ENCODE peak calls at places on chromosomes 7 and 10, in four cellular contexts. One of them, this sample, is unnamed. For H3K4me1, the result is how much of the 10 kb centered on the place peaks cover.

GRCh38 chr7:70446448-70447143 is 685.3 kb upstream of the GALNT17 start:
- DNase-seq in neural progenitor cell: peak
- DNase-seq in HCT116: no peak
- DNase-seq in OCI-LY7: no peak
- DNase-seq in this sample: no peak

GRCh38 chr10:43727935-43728334 is 79.3 kb upstream of the ZNF32 start:
- DNase-seq in neural progenitor cell: no peak
- DNase-seq in HCT116: no peak
- DNase-seq in OCI-LY7: no peak
- DNase-seq in this sample: no peak

GRCh38 chr10:91709394-91709798 is 76.5 kb upstream of the PPP1R3C start:
- DNase-seq in neural progenitor cell: no peak
- DNase-seq in HCT116: no peak
- DNase-seq in OCI-LY7: no peak
- DNase-seq in this sample: no peak

GRCh38 chr10:103763374-103764202 is 91.8 kb downstream of the SH3PXD2A start:
- DNase-seq in neural progenitor cell: no peak
- DNase-seq in HCT116: no peak
- DNase-seq in OCI-LY7: peak
- DNase-seq in this sample: no peak

GRCh38 chr7:39633563-39634550 is 10.5 kb downstream of the RALA start:
- DNase-seq in neural progenitor cell: no peak
- DNase-seq in HCT116: no peak
- DNase-seq in OCI-LY7: no peak
- DNase-seq in this sample: no peak

GRCh38 chr7:27965650-27966049 is 214.9 kb downstream of the JAZF1 start:
- DNase-seq in neural progenitor cell: no peak
- DNase-seq in HCT116: no peak
- DNase-seq in OCI-LY7: no peak
- DNase-seq in this sample: no peak

GRCh38 chr7:50342616-50343114 is 38.1 kb downstream of the IKZF1 start:
- DNase-seq in neural progenitor cell: peak
- DNase-seq in HCT116: no peak
- DNase-seq in OCI-LY7: no peak
- DNase-seq in this sample: no peak

GRCh38 chr7:2757904-2758672 is 70.1 kb downstream of the AMZ1 start:
- DNase-seq in neural progenitor cell: no peak
- DNase-seq in HCT116: peak
- DNase-seq in OCI-LY7: no peak
- DNase-seq in this sample: peak

GRCh38 chr7:140342732-140343514 is 55.4 kb downstream of the SLC37A3 start:
- DNase-seq in neural progenitor cell: peak
- DNase-seq in HCT116: peak
- DNase-seq in OCI-LY7: peak
- DNase-seq in this sample: peak

GRCh38 chr7:93890464-93891068 is at the start of gene TFPI2:
- DNase-seq in neural progenitor cell: peak
- DNase-seq in HCT116: no peak
- DNase-seq in OCI-LY7: no peak
- DNase-seq in this sample: peak

GRCh38 chr7:17371656-17372524 is 73.4 kb downstream of the AHR start:
- DNase-seq in neural progenitor cell: no peak
- DNase-seq in HCT116: peak
- DNase-seq in OCI-LY7: no peak
- DNase-seq in this sample: peak

GRCh38 chr7:130959743-130960207 is 225.8 kb upstream of the KLF14 start:
- DNase-seq in neural progenitor cell: no peak
- DNase-seq in HCT116: peak
- DNase-seq in OCI-LY7: peak
- DNase-seq in this sample: no peak

GRCh38 chr10:110863361-110863760 is 8.4 kb upstream of the PDCD4 start:
- DNase-seq in neural progenitor cell: no peak
- DNase-seq in HCT116: no peak
- DNase-seq in OCI-LY7: no peak
- DNase-seq in this sample: no peak

GRCh38 chr10:86375204-86375603 is 8.6 kb upstream of the GRID1 start:
- DNase-seq in neural progenitor cell: no peak
- DNase-seq in HCT116: no peak
- DNase-seq in OCI-LY7: no peak
- DNase-seq in this sample: no peak

GRCh38 chr7:4748267-4748666 is 27.2 kb upstream of the AP5Z1 start:
- DNase-seq in neural progenitor cell: no peak
- DNase-seq in HCT116: no peak
- DNase-seq in OCI-LY7: no peak
- DNase-seq in this sample: no peak

GRCh38 chr10:128281343-128281742 is 155.1 kb upstream of the MKI67 start:
- DNase-seq in neural progenitor cell: no peak
- DNase-seq in HCT116: no peak
- DNase-seq in OCI-LY7: no peak
- DNase-seq in this sample: no peak

GRCh38 chr7:76282344-76283253 is 19.9 kb upstream of the HSPB1 start:
- DNase-seq in neural progenitor cell: peak
- DNase-seq in HCT116: no peak
- DNase-seq in OCI-LY7: no peak
- DNase-seq in this sample: no peak

GRCh38 chr7:143362126-143362961 is at the start of gene FAM131B:
- DNase-seq in neural progenitor cell: peak
- DNase-seq in HCT116: no peak
- DNase-seq in OCI-LY7: no peak
- DNase-seq in this sample: no peak

GRCh38 chr10:11854301-11854700 is 31.1 kb downstream of the PROSER2 start:
- DNase-seq in neural progenitor cell: no peak
- DNase-seq in HCT116: no peak
- DNase-seq in OCI-LY7: no peak
- DNase-seq in this sample: no peak

GRCh38 chr10:46229144-46229563 is 57.6 kb upstream of the ANTXRL start:
- DNase-seq in neural progenitor cell: peak
- DNase-seq in HCT116: no peak
- DNase-seq in OCI-LY7: peak
- DNase-seq in this sample: peak

GRCh38 chr7:31023877-31024276 is 28.2 kb upstream of the ADCYAP1R1 start:
- DNase-seq in neural progenitor cell: no peak
- DNase-seq in HCT116: no peak
- DNase-seq in OCI-LY7: peak
- DNase-seq in this sample: no peak

GRCh38 chr7:132059141-132059540 is 502.7 kb upstream of the PODXL start:
- DNase-seq in neural progenitor cell: no peak
- DNase-seq in HCT116: no peak
- DNase-seq in OCI-LY7: no peak
- DNase-seq in this sample: no peak

GRCh38 chr7:28434510-28434909 is 22.2 kb downstream of the CREB5 start:
- DNase-seq in neural progenitor cell: no peak
- DNase-seq in HCT116: no peak
- DNase-seq in OCI-LY7: no peak
- DNase-seq in this sample: no peak

GRCh38 chr7:134724606-134725005 is 54.8 kb upstream of the CALD1 start:
- DNase-seq in neural progenitor cell: peak
- DNase-seq in HCT116: peak
- DNase-seq in OCI-LY7: peak
- DNase-seq in this sample: no peak

GRCh38 chr10:124601431-124602120 is 140.0 kb downstream of the LHPP start:
- DNase-seq in neural progenitor cell: no peak
- DNase-seq in HCT116: no peak
- DNase-seq in OCI-LY7: peak
- DNase-seq in this sample: no peak

GRCh38 chr7:7177044-7177517 is 5.3 kb upstream of the C1GALT1 start:
- DNase-seq in neural progenitor cell: peak
- DNase-seq in HCT116: peak
- DNase-seq in OCI-LY7: no peak
- DNase-seq in this sample: peak

GRCh38 chr7:64753032-64753431 is 41.2 kb upstream of the ZNF138 start:
- DNase-seq in neural progenitor cell: no peak
- DNase-seq in HCT116: no peak
- DNase-seq in OCI-LY7: no peak
- DNase-seq in this sample: no peak

GRCh38 chr7:130667593-130668257 is 823 bp downstream of the COPG2 start:
- DNase-seq in neural progenitor cell: no peak
- DNase-seq in HCT116: no peak
- DNase-seq in OCI-LY7: no peak
- DNase-seq in this sample: peak

GRCh38 chr7:102431617-102432298 is 1.6 kb upstream of the ORAI2 start:
- DNase-seq in neural progenitor cell: no peak
- DNase-seq in HCT116: no peak
- DNase-seq in OCI-LY7: peak
- DNase-seq in this sample: peak

GRCh38 chr10:27547482-27547881 is 43.4 kb downstream of the RAB18 start:
- DNase-seq in neural progenitor cell: no peak
- DNase-seq in HCT116: no peak
- DNase-seq in OCI-LY7: no peak
- DNase-seq in this sample: no peak

GRCh38 chr10:47374611-47375536 is 9.2 kb downstream of the ZNF488 start:
- DNase-seq in neural progenitor cell: no peak
- DNase-seq in HCT116: no peak
- DNase-seq in OCI-LY7: no peak
- DNase-seq in this sample: no peak

GRCh38 chr10:43861966-43862751 is 213.5 kb upstream of the ZNF32 start:
- DNase-seq in neural progenitor cell: no peak
- DNase-seq in HCT116: no peak
- DNase-seq in OCI-LY7: peak
- DNase-seq in this sample: no peak

GRCh38 chr10:86390337-86391120 is 23.9 kb upstream of the GRID1 start:
- DNase-seq in neural progenitor cell: no peak
- DNase-seq in HCT116: no peak
- DNase-seq in OCI-LY7: peak
- DNase-seq in this sample: no peak

GRCh38 chr10:93269281-93269680 is 195.6 kb downstream of the CYP26A1 start:
- DNase-seq in neural progenitor cell: no peak
- DNase-seq in HCT116: no peak
- DNase-seq in OCI-LY7: no peak
- DNase-seq in this sample: no peak

DNA sequence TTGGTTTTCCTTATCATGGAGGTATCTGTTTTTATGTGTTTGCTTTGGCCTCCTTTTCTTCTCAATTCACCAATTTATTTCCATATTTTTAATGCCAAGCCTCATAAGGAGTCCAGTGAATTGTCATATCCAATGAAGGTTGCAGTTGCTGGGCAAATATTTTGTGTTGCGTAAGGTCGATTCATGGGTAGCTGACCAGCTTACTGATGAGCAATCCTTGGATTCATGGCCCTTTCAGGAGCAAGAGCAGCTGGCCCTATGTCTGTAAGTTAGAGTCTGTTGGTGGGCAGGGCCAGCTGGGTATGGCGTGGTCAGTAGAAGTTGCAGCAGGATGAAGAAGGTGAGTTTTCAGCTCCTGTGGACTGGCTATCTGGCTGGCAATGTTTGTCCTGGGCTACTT is 183.0 kb downstream of the PFKFB3 start:
- DNase-seq in neural progenitor cell: no peak
- DNase-seq in HCT116: no peak
- DNase-seq in OCI-LY7: no peak
- DNase-seq in this sample: peak
- H3K27ac ChIP-seq in neural progenitor cell: no peak
- H3K27ac ChIP-seq in HCT116: no peak
- H3K27ac ChIP-seq in OCI-LY7: no peak
- H3K27ac ChIP-seq in this sample: no peak

DNA sequence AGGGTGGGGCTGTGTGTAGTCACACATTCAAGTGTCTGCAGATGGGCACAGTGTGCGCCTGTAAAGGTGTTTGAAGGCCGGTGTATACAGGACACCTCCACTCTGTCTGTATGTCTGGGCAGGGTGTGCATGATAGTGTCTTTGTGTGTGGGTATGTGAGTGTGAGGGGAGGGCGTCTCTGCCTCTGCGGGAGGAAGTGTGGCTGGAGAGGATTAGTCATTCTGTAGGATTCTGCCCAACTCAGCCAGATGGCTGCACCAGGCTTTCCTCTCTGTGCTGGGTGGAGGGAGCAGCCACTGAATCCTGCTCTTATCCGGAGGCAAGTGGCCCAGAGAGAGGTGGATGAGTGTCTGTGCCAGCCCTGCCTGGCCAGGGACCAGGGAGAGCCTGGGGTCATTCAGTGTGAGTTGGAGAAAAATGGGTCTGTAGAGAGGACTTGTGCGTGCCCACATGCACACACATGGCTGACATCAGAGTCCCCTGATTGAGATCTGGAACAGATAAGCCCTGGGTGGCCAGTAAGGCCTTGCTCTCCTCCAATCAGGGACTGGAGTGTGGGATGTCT is 1.7 kb downstream of the SFXN3 start:
- DNase-seq in neural progenitor cell: peak
- DNase-seq in HCT116: peak
- DNase-seq in OCI-LY7: no peak
- DNase-seq in this sample: peak
- H3K4me1 ChIP-seq in neural progenitor cell: under half
- H3K4me1 ChIP-seq in HCT116: under half
- H3K4me1 ChIP-seq in OCI-LY7: under half
- H3K4me1 ChIP-seq in this sample: under half

GRCh38 chr10:21954690-21955089 is 48.8 kb downstream of the DNAJC1 start:
- DNase-seq in neural progenitor cell: no peak
- DNase-seq in HCT116: no peak
- DNase-seq in OCI-LY7: no peak
- DNase-seq in this sample: no peak

GRCh38 chr10:21950566-21950965 is 53.0 kb downstream of the DNAJC1 start:
- DNase-seq in neural progenitor cell: no peak
- DNase-seq in HCT116: no peak
- DNase-seq in OCI-LY7: no peak
- DNase-seq in this sample: no peak

GRCh38 chr10:21954132-21954531 is 49.4 kb downstream of the DNAJC1 start:
- DNase-seq in neural progenitor cell: no peak
- DNase-seq in HCT116: no peak
- DNase-seq in OCI-LY7: no peak
- DNase-seq in this sample: no peak

GRCh38 chr10:21953585-21954057 is 49.9 kb downstream of the DNAJC1 start:
- DNase-seq in neural progenitor cell: peak
- DNase-seq in HCT116: peak
- DNase-seq in OCI-LY7: peak
- DNase-seq in this sample: peak
- TF ChIP-seq EZH2phosphoT487 in neural progenitor cell: no peak
- TF ChIP-seq EZH2phosphoT487 in HCT116: no peak
- TF ChIP-seq EZH2phosphoT487 in OCI-LY7: no peak
- TF ChIP-seq EZH2phosphoT487 in this sample: no peak

DNA sequence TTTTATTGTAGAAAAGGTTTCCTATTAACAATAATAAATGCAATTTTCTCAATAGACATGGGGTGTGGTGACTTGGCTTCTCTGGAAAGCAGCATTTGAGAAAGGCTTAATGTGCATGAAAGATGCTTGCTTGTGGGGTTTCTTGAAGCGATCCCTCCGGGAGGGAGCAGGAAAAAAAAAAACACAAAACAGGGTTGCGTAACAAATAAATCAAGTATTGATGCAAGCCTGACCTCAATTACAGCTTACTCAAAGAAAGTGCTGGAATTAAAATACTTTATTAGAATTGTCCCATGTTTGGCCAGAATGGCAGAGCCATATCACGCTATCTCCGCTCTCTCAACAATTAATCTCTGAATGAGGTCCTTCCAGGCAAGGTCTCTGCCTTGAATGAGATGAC is 1612.5 kb downstream of the REEP3 start:
- DNase-seq in neural progenitor cell: no peak
- DNase-seq in HCT116: no peak
- DNase-seq in OCI-LY7: no peak
- DNase-seq in this sample: no peak
- H3K27ac ChIP-seq in neural progenitor cell: no peak
- H3K27ac ChIP-seq in HCT116: no peak
- H3K27ac ChIP-seq in OCI-LY7: no peak
- H3K27ac ChIP-seq in this sample: no peak

GRCh38 chr7:112257073-112257472 is 50.6 kb downstream of the ZNF277 start:
- DNase-seq in neural progenitor cell: no peak
- DNase-seq in HCT116: no peak
- DNase-seq in OCI-LY7: no peak
- DNase-seq in this sample: no peak
- H3K4me1 ChIP-seq in neural progenitor cell: under half
- H3K4me1 ChIP-seq in HCT116: under half
- H3K4me1 ChIP-seq in OCI-LY7: under half
- H3K4me1 ChIP-seq in this sample: under half

This sample was measured in hepatocyte.